ENCODE peak calls at places on chromosomes 11 and 22, in five cellular contexts. O is IMR-90, V is HepG2, U is K562, C is GM12878. Q is an unnamed sample. For H3K27me3, the result is how much of the 10 kb centered on the place peaks cover.

GRCh38 chr22:46564084-46564714 is 26.8 kb upstream of the CELSR1 start:
- DNase-seq in O (no peak), V (no peak), U (no peak), C (no peak), Q (no peak)

GRCh38 chr11:76023408-76024068 is 182.8 kb downstream of the WNT11 start:
- DNase-seq in O (no peak), V (no peak), U (no peak), C (no peak), Q (no peak)

GRCh38 chr11:8566613-8567210 is 27.3 kb downstream of the STK33 start:
- DNase-seq in O (peak), V (peak), U (peak), C (peak), Q (peak)

GRCh38 chr22:40487663-40488249 is 117.4 kb downstream of the SGSM3 start:
- DNase-seq in O (peak), V (peak), U (peak), C (no peak), Q (no peak)

GRCh38 chr22:34798605-34799004 is 267.4 kb upstream of the ISX start:
- DNase-seq in O (no peak), V (no peak), U (no peak), C (no peak), Q (no peak)

GRCh38 chr11:58580311-58580710 is 1.4 kb downstream of the ZFP91 start:
- DNase-seq in O (no peak), V (no peak), U (no peak), C (no peak), Q (no peak)

GRCh38 chr11:104700609-104701008 is 197.7 kb downstream of the CASP12 start:
- DNase-seq in O (peak), V (no peak), U (no peak), C (no peak), Q (no peak)

GRCh38 chr22:41833369-41834004 is 582 bp downstream of the SREBF2 start:
- DNase-seq in O (no peak), V (no peak), U (peak), C (no peak), Q (no peak)

GRCh38 chr11:95545116-95545875 is 244.3 kb downstream of the FAM76B start:
- DNase-seq in O (no peak), V (no peak), U (peak), C (no peak), Q (peak)

GRCh38 chr11:31770011-31770410 is 41.1 kb downstream of the PAX6 start:
- DNase-seq in O (no peak), V (no peak), U (no peak), C (no peak), Q (no peak)

GRCh38 chr22:30086496-30086895 is 6.2 kb downstream of the HORMAD2 start:
- DNase-seq in O (no peak), V (no peak), U (no peak), C (no peak), Q (no peak)

GRCh38 chr22:30088468-30088867 is 8.2 kb downstream of the HORMAD2 start:
- DNase-seq in O (no peak), V (no peak), U (no peak), C (no peak), Q (no peak)

GRCh38 chr22:30089655-30089974 is 9.4 kb downstream of the HORMAD2 start:
- DNase-seq in O (no peak), V (no peak), U (no peak), C (no peak), Q (no peak)

GRCh38 chr22:30092686-30093085 is 12.4 kb downstream of the HORMAD2 start:
- DNase-seq in O (no peak), V (no peak), U (no peak), C (no peak), Q (no peak)

DNA sequence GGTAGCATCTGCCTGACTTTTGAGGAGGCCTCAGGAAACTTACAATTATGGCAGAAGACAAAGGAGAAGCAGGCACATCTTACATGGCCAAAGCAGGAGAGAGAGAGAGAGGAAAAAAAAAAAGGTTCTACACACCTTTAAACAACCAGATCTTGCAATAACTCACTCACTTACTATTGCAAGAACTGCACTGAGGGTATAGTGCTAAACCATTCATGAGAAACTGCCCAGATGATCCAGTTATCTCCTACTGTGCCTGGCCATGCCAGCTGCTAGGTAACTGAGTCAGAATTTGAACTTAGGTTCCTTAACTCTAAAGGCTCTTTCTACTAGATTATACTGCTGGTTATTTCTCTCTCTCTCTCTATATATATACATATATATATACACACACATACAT is 7.3 kb downstream of the HORMAD2 start:
- DNase-seq in O (no peak), V (no peak), U (no peak), C (no peak), Q (no peak)
- TF ChIP-seq CEBPB in O (no peak), V (no peak), U (no peak), C (no peak), Q (no peak)

GRCh38 chr22:45007946-45008852 is 1.6 kb downstream of the PHF21B start:
- DNase-seq in O (no peak), V (no peak), U (peak), C (no peak), Q (no peak)

GRCh38 chr22:45006101-45006872 is 3.5 kb downstream of the PHF21B start:
- DNase-seq in O (no peak), V (no peak), U (no peak), C (no peak), Q (no peak)

GRCh38 chr22:45006873-45007246 is 2.9 kb downstream of the PHF21B start:
- DNase-seq in O (no peak), V (no peak), U (no peak), C (no peak), Q (no peak)

GRCh38 chr22:45008853-45009751 is 703 bp downstream of the PHF21B start:
- DNase-seq in O (no peak), V (no peak), U (no peak), C (no peak), Q (no peak)

GRCh38 chr22:45007247-45007945 is 2.4 kb downstream of the PHF21B start:
- DNase-seq in O (peak), V (no peak), U (peak), C (no peak), Q (no peak)
- H3K27me3 ChIP-seq in O (half or more), V (under half), U (under half), C (under half), Q (under half)

GRCh38 chr11:17477361-17477760 is 716 bp upstream of the ABCC8 start:
- DNase-seq in O (no peak), V (no peak), U (no peak), C (no peak), Q (no peak)

GRCh38 chr11:17477084-17477333 is 364 bp upstream of the ABCC8 start:
- DNase-seq in O (no peak), V (no peak), U (no peak), C (no peak), Q (no peak)

GRCh38 chr11:17478064-17478463 is 1.4 kb upstream of the ABCC8 start:
- DNase-seq in O (no peak), V (no peak), U (no peak), C (no peak), Q (no peak)

GRCh38 chr11:17481905-17482304 is 5.3 kb upstream of the ABCC8 start:
- DNase-seq in O (no peak), V (no peak), U (no peak), C (no peak), Q (no peak)

GRCh38 chr11:17479284-17480214 is 2.9 kb upstream of the ABCC8 start:
- DNase-seq in O (no peak), V (no peak), U (peak), C (no peak), Q (peak)
- TF ChIP-seq CEBPB in O (no peak), V (no peak), U (no peak), C (no peak), Q (no peak)

GRCh38 chr11:17730608-17731462 is 3.7 kb upstream of the KCNC1 start:
- DNase-seq in O (peak), V (peak), U (peak), C (peak), Q (peak)

GRCh38 chr11:17734418-17734911 is at the start of gene KCNC1:
- DNase-seq in O (peak), V (no peak), U (peak), C (no peak), Q (no peak)

GRCh38 chr11:17725174-17725573 is 5.8 kb downstream of the MYOD1 start:
- DNase-seq in O (no peak), V (no peak), U (no peak), C (no peak), Q (no peak)

GRCh38 chr11:17733261-17733660 is 1.3 kb upstream of the KCNC1 start:
- DNase-seq in O (no peak), V (no peak), U (no peak), C (no peak), Q (no peak)

DNA sequence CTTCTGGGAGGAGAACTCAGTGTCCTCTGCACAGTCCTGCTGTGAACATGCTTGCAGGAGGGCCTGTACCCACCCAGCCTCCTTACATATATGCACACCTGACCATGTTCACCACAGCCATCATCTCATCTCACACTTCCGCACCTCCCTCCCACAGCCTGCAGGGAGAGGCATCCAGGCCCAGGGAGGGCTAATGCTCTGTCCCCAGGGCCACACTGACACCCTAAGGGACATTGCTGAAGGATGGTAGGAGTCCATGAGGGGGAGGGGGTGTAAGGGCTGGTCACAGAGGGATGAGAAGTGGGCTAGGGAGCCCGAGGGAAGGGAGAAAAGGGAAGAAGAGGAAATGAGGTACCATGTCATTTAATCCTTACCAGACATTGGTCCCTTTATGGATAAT is 4.4 kb upstream of the KCNC1 start:
- DNase-seq in O (no peak), V (no peak), U (no peak), C (no peak), Q (no peak)
- H3K27me3 ChIP-seq in O (under half), V (under half), U (under half), C (under half), Q (under half)

GRCh38 chr11:38095268-38095667 is 1497.2 kb upstream of the RAG2 start:
- DNase-seq in O (no peak), V (no peak), U (no peak), C (no peak), Q (no peak)

GRCh38 chr11:38089728-38090127 is 1491.7 kb upstream of the RAG2 start:
- DNase-seq in O (no peak), V (no peak), U (no peak), C (no peak), Q (no peak)
- TF ChIP-seq CEBPB in O (no peak), V (no peak), U (no peak), C (no peak), Q (no peak)

GRCh38 chr11:128686045-128686741 is 7.7 kb upstream of the FLI1 start:
- DNase-seq in O (no peak), V (no peak), U (no peak), C (no peak), Q (no peak)
- H3K27me3 ChIP-seq in O (half or more), V (under half), U (half or more), C (under half), Q (under half)